ENCODE peak calls at places on chromosome 13, in eight cellular contexts. Q, K, P, X, R, Z, M and D are unnamed samples.

GRCh38 chr13:32910530-32910929 is 105.7 kb upstream of the KL start:
- DNase-seq in X (no peak), P (no peak), Z (peak; percentile 16), K (no peak), Q (no peak), R (no peak), M (no peak), D (no peak)

GRCh38 chr13:84873951-84874350 is 925.3 kb downstream of the SLITRK6 start:
- DNase-seq in Z (no peak), Q (no peak), R (no peak), M (no peak), X (no peak), K (no peak), P (no peak), D (no peak)

GRCh38 chr13:107864543-107865460 is 350.5 kb downstream of the LIG4 start:
- DNase-seq in Q (no peak), X (peak; percentile 56), M (peak; percentile 50), Z (peak; percentile 46), P (peak; percentile 15), K (peak; percentile 84), R (peak; percentile 53), D (peak; percentile 35)

GRCh38 chr13:94312511-94313191 is 166.8 kb downstream of the DCT start:
- DNase-seq in Q (no peak), K (peak; percentile 37), Z (no peak), R (peak; percentile 84), M (no peak), P (no peak), X (no peak), D (no peak)

GRCh38 chr13:50685491-50685890 is 158.0 kb downstream of the DLEU7 start:
- DNase-seq in P (peak; percentile 59), Q (peak; percentile 87), R (no peak), X (peak; percentile 58), K (no peak), Z (peak; percentile 46), M (no peak), D (peak; percentile 90)

GRCh38 chr13:89267734-89268133 is 1596.6 kb downstream of the SLITRK5 start:
- DNase-seq in Q (no peak), P (no peak), K (no peak), Z (no peak), R (no peak), X (no peak), M (no peak), D (no peak)

GRCh38 chr13:21637296-21637695 is 33.3 kb upstream of the MICU2 start:
- DNase-seq in R (peak; percentile 32), M (no peak), X (peak; percentile 18), Z (no peak), K (no peak), Q (no peak), P (peak; percentile 14), D (no peak)

GRCh38 chr13:79369226-79369625 is 36.8 kb downstream of the RBM26 start:
- DNase-seq in Z (no peak), M (no peak), P (no peak), Q (no peak), R (no peak), X (no peak), K (no peak), D (no peak)

GRCh38 chr13:32203736-32204135 is 111.4 kb downstream of the ZAR1L start:
- DNase-seq in K (no peak), Z (no peak), X (no peak), Q (no peak), M (no peak), R (no peak), P (no peak), D (no peak)

GRCh38 chr13:99743079-99743478 is 228.5 kb downstream of the ZIC5 start:
- DNase-seq in M (no peak), Z (no peak), R (no peak), P (no peak), K (no peak), X (no peak), Q (no peak), D (no peak)

GRCh38 chr13:67096418-67096817 is 133.7 kb downstream of the PCDH9 start:
- DNase-seq in K (no peak), Q (no peak), R (no peak), X (no peak), M (no peak), P (no peak), Z (no peak), D (no peak)

GRCh38 chr13:106078191-106078590 is 457.3 kb downstream of the EFNB2 start:
- DNase-seq in X (peak; percentile 53), R (no peak), P (no peak), Q (no peak), M (peak; percentile 64), K (no peak), Z (no peak), D (no peak)

GRCh38 chr13:52882803-52883202 is 34.4 kb upstream of the PCDH8 start:
- DNase-seq in M (no peak), Z (no peak), K (no peak), P (no peak), Q (no peak), R (no peak), X (no peak), D (no peak)

GRCh38 chr13:32415019-32415418 is 12.9 kb downstream of the N4BP2L1 start:
- DNase-seq in R (no peak), Q (no peak), P (no peak), M (peak; percentile 40), Z (no peak), K (no peak), X (no peak), D (no peak)

GRCh38 chr13:110684388-110685056 is 21.4 kb downstream of the CARS2 start:
- DNase-seq in R (no peak), Z (no peak), K (no peak), M (no peak), Q (no peak), X (no peak), P (no peak), D (no peak)

GRCh38 chr13:110683203-110683883 is 22.6 kb downstream of the CARS2 start:
- DNase-seq in M (peak; percentile 29), Q (no peak), Z (peak; percentile 32), P (no peak), X (no peak), R (no peak), K (no peak), D (no peak)

GRCh38 chr13:110685305-110685704 is 20.6 kb downstream of the CARS2 start:
- DNase-seq in Z (peak; percentile 29), Q (no peak), X (peak; percentile 65), K (no peak), M (no peak), R (no peak), P (no peak), D (no peak)

GRCh38 chr13:110682746-110683145 is 23.2 kb downstream of the CARS2 start:
- DNase-seq in Z (no peak), R (no peak), K (no peak), P (no peak), M (no peak), X (no peak), Q (no peak), D (no peak)

GRCh38 chr13:110683921-110684320 is 22.0 kb downstream of the CARS2 start:
- DNase-seq in Z (no peak), R (no peak), P (no peak), K (no peak), Q (no peak), X (no peak), M (no peak), D (no peak)
- H3K4me3 ChIP-seq in Z (no peak overlapping the region), R (no peak overlapping the region), P (no peak overlapping the region), K (no peak overlapping the region), Q (no peak overlapping the region), X (no peak overlapping the region), M (no peak overlapping the region), D (no peak overlapping the region)

GRCh38 chr13:71339010-71339409 is 528.0 kb downstream of the DACH1 start:
- DNase-seq in R (no peak), P (no peak), K (no peak), X (no peak), Z (no peak), M (no peak), Q (no peak), D (no peak)
- H3K4me3 ChIP-seq in R (no peak overlapping the region), P (no peak overlapping the region), K (no peak overlapping the region), X (no peak overlapping the region), Z (no peak overlapping the region), M (no peak overlapping the region), Q (no peak overlapping the region), D (no peak overlapping the region)

GRCh38 chr13:45416521-45417125 is 1.6 kb downstream of the SLC25A30 start:
- DNase-seq in P (no peak), M (no peak), K (no peak), Z (no peak), Q (no peak), X (no peak), R (no peak), D (no peak)
- H3K4me3 ChIP-seq in P (peak overlapping the region; percentile 72), M (peak overlapping the region; percentile 86), K (no peak overlapping the region), Z (peak overlapping the region; percentile 86), Q (peak overlapping the region; percentile 89), X (peak overlapping the region; percentile 74), R (peak overlapping the region; percentile 66), D (peak overlapping the region; percentile 71)

GRCh38 chr13:112217431-112217830 is 150.5 kb downstream of the SOX1 start:
- DNase-seq in P (no peak), Q (no peak), X (no peak), M (no peak), R (no peak), K (no peak), Z (no peak), D (no peak)

GRCh38 chr13:112218416-112218815 is 151.5 kb downstream of the SOX1 start:
- DNase-seq in M (no peak), Q (no peak), P (no peak), K (no peak), X (no peak), Z (no peak), R (no peak), D (no peak)

GRCh38 chr13:112220296-112220875 is 153.4 kb downstream of the SOX1 start:
- DNase-seq in P (no peak), Q (no peak), M (no peak), X (no peak), K (no peak), R (no peak), Z (no peak), D (no peak)

GRCh38 chr13:112220925-112221324 is 154.0 kb downstream of the SOX1 start:
- DNase-seq in X (no peak), Z (no peak), R (no peak), P (no peak), K (no peak), M (no peak), Q (no peak), D (no peak)

GRCh38 chr13:112219753-112220152 is 152.8 kb downstream of the SOX1 start:
- DNase-seq in R (no peak), Q (no peak), K (no peak), P (no peak), M (no peak), X (no peak), Z (no peak), D (no peak)
- H3K4me3 ChIP-seq in R (no peak overlapping the region), Q (no peak overlapping the region), K (no peak overlapping the region), P (no peak overlapping the region), M (no peak overlapping the region), X (no peak overlapping the region), Z (no peak overlapping the region), D (no peak overlapping the region)

DNA sequence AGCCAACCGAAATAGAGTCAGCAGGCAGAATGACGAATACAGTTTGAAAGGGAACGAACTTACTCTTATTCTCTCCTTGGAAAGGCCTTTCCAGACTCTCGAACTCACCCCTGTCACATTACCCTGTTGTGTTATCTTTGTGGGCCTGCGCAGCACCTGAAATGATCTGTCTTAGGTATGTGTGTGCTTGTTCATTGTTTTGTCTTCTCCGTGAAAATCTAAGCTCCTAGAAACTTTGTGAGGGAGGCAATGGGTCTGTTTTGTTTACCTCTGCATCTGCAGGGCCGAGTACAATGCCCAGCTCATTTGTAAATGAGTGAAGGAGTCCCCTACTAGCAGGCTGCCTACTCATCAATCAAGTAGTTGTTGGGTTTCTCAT is 19.6 kb downstream of the HMGB1 start:
- DNase-seq in K (no peak), P (no peak), M (no peak), Z (no peak), Q (no peak), R (no peak), X (no peak), D (no peak)
- H3K4me3 ChIP-seq in K (no peak overlapping the region), P (no peak overlapping the region), M (no peak overlapping the region), Z (peak overlapping the region; percentile 39), Q (peak overlapping the region; percentile 61), R (no peak overlapping the region), X (peak overlapping the region; percentile 32), D (peak overlapping the region; percentile 27)